ENCODE peak calls at places on chromosome 14, in six cellular contexts. Y, E, W, N, R and K are unnamed samples.

GRCh38 chr14:21965042-21965441 is 291.4 kb upstream of the OR4E1 start:
- DNase-seq in W (peak; percentile 41), E (peak; percentile 75), R (no peak), Y (peak; percentile 29), N (no peak), K (peak; percentile 70)

GRCh38 chr14:77268989-77269595 is 1.9 kb downstream of the NGB start:
- DNase-seq in Y (no peak), R (no peak), W (no peak), E (no peak), N (no peak), K (no peak)

GRCh38 chr14:54329082-54329695 is 67.6 kb upstream of the CDKN3 start:
- DNase-seq in W (no peak), Y (peak; percentile 9), N (no peak), R (peak; percentile 50), E (no peak), K (peak; percentile 25)

GRCh38 chr14:23550827-23551265 is 719 bp downstream of the ZFHX2 start:
- DNase-seq in R (no peak), W (no peak), Y (no peak), E (no peak), N (no peak), K (no peak)

GRCh38 chr14:55540847-55541773 is 38.9 kb upstream of the KTN1 start:
- DNase-seq in W (no peak), N (no peak), E (no peak), R (no peak), Y (no peak), K (no peak)

GRCh38 chr14:38257500-38257899 is 1.6 kb upstream of the CLEC14A start:
- DNase-seq in N (no peak), Y (no peak), R (no peak), E (no peak), W (no peak), K (no peak)

GRCh38 chr14:89507521-89507920 is 90.5 kb upstream of the FOXN3 start:
- DNase-seq in N (no peak), Y (no peak), E (no peak), W (no peak), R (peak; percentile 7), K (no peak)

GRCh38 chr14:73696466-73697390 is 17.5 kb downstream of the PNMA1 start:
- DNase-seq in W (no peak), N (no peak), R (no peak), E (no peak), Y (no peak), K (no peak)